ENCODE peak calls at places on chromosomes 2 and 18, in seven cellular contexts. One of them, this sample, is unnamed.

GRCh38 chr2:174516495-174517378 is 29.9 kb upstream of the GPR155 start:
- DNase-seq in H9: no peak
- DNase-seq in IMR-90: no peak
- DNase-seq in neuronal stem cell: no peak
- DNase-seq in mesendoderm: no peak
- DNase-seq in mesenchymal stem cell: no peak
- DNase-seq in H1: no peak
- DNase-seq in this sample: no peak

GRCh38 chr2:118056165-118056534 is 32.1 kb upstream of the INSIG2 start:
- DNase-seq in H9: no peak
- DNase-seq in IMR-90: no peak
- DNase-seq in neuronal stem cell: no peak
- DNase-seq in mesendoderm: peak
- DNase-seq in mesenchymal stem cell: no peak
- DNase-seq in H1: no peak
- DNase-seq in this sample: no peak

GRCh38 chr18:13265901-13266207 is 47.3 kb downstream of the LDLRAD4 start:
- DNase-seq in H9: no peak
- DNase-seq in IMR-90: no peak
- DNase-seq in neuronal stem cell: no peak
- DNase-seq in mesendoderm: no peak
- DNase-seq in mesenchymal stem cell: no peak
- DNase-seq in H1: no peak
- DNase-seq in this sample: no peak

GRCh38 chr2:9256570-9257043 is 50.0 kb downstream of the ASAP2 start:
- DNase-seq in H9: peak
- DNase-seq in IMR-90: no peak
- DNase-seq in neuronal stem cell: no peak
- DNase-seq in mesendoderm: peak
- DNase-seq in mesenchymal stem cell: no peak
- DNase-seq in H1: no peak
- DNase-seq in this sample: no peak

GRCh38 chr2:38533180-38533579 is 69.5 kb downstream of the HNRNPLL start:
- DNase-seq in H9: no peak
- DNase-seq in IMR-90: no peak
- DNase-seq in neuronal stem cell: no peak
- DNase-seq in mesendoderm: no peak
- DNase-seq in mesenchymal stem cell: no peak
- DNase-seq in H1: no peak
- DNase-seq in this sample: no peak

GRCh38 chr2:53312181-53312580 is 455.4 kb upstream of the CHAC2 start:
- DNase-seq in H9: no peak
- DNase-seq in IMR-90: no peak
- DNase-seq in neuronal stem cell: no peak
- DNase-seq in mesendoderm: no peak
- DNase-seq in mesenchymal stem cell: no peak
- DNase-seq in H1: no peak
- DNase-seq in this sample: no peak

GRCh38 chr18:74066018-74066417 is 81.6 kb downstream of the FBXO15 start:
- DNase-seq in H9: no peak
- DNase-seq in IMR-90: no peak
- DNase-seq in neuronal stem cell: no peak
- DNase-seq in mesendoderm: peak
- DNase-seq in mesenchymal stem cell: no peak
- DNase-seq in H1: no peak
- DNase-seq in this sample: no peak

GRCh38 chr2:27716301-27717069 is 52.8 kb downstream of the SLC4A1AP start:
- DNase-seq in H9: peak
- DNase-seq in IMR-90: no peak
- DNase-seq in neuronal stem cell: no peak
- DNase-seq in mesendoderm: peak
- DNase-seq in mesenchymal stem cell: no peak
- DNase-seq in H1: peak
- DNase-seq in this sample: no peak

GRCh38 chr2:62547849-62548248 is 41.9 kb upstream of the TMEM17 start:
- DNase-seq in H9: no peak
- DNase-seq in IMR-90: no peak
- DNase-seq in neuronal stem cell: no peak
- DNase-seq in mesendoderm: no peak
- DNase-seq in mesenchymal stem cell: no peak
- DNase-seq in H1: no peak
- DNase-seq in this sample: peak

GRCh38 chr18:8610442-8610801 is 1.2 kb downstream of the RAB12 start:
- DNase-seq in H9: no peak
- DNase-seq in IMR-90: peak
- DNase-seq in neuronal stem cell: no peak
- DNase-seq in mesendoderm: no peak
- DNase-seq in mesenchymal stem cell: peak
- DNase-seq in H1: no peak
- DNase-seq in this sample: no peak

GRCh38 chr18:70322928-70323327 is 34.1 kb downstream of the SOCS6 start:
- DNase-seq in H9: no peak
- DNase-seq in IMR-90: peak
- DNase-seq in neuronal stem cell: no peak
- DNase-seq in mesendoderm: no peak
- DNase-seq in mesenchymal stem cell: peak
- DNase-seq in H1: no peak
- DNase-seq in this sample: no peak

GRCh38 chr2:102084651-102085050 is 57.9 kb upstream of the IL1R1 start:
- DNase-seq in H9: no peak
- DNase-seq in IMR-90: no peak
- DNase-seq in neuronal stem cell: no peak
- DNase-seq in mesendoderm: no peak
- DNase-seq in mesenchymal stem cell: no peak
- DNase-seq in H1: no peak
- DNase-seq in this sample: no peak

GRCh38 chr2:102592601-102593000 is 26.8 kb upstream of the SLC9A2 start:
- DNase-seq in H9: no peak
- DNase-seq in IMR-90: peak
- DNase-seq in neuronal stem cell: no peak
- DNase-seq in mesendoderm: peak
- DNase-seq in mesenchymal stem cell: peak
- DNase-seq in H1: peak
- DNase-seq in this sample: peak

GRCh38 chr2:240960309-240960962 is 38.0 kb upstream of the SNED1 start:
- DNase-seq in H9: peak
- DNase-seq in IMR-90: peak
- DNase-seq in neuronal stem cell: no peak
- DNase-seq in mesendoderm: no peak
- DNase-seq in mesenchymal stem cell: peak
- DNase-seq in H1: peak
- DNase-seq in this sample: no peak

GRCh38 chr2:8096484-8096883 is 585.4 kb upstream of the ID2 start:
- DNase-seq in H9: no peak
- DNase-seq in IMR-90: no peak
- DNase-seq in neuronal stem cell: no peak
- DNase-seq in mesendoderm: no peak
- DNase-seq in mesenchymal stem cell: no peak
- DNase-seq in H1: no peak
- DNase-seq in this sample: peak

GRCh38 chr18:26771524-26771923 is 94.0 kb downstream of the AQP4 start:
- DNase-seq in H9: peak
- DNase-seq in IMR-90: no peak
- DNase-seq in neuronal stem cell: no peak
- DNase-seq in mesendoderm: peak
- DNase-seq in mesenchymal stem cell: no peak
- DNase-seq in H1: no peak
- DNase-seq in this sample: no peak

GRCh38 chr2:142058149-142058548 is 72.7 kb downstream of the LRP1B start:
- DNase-seq in H9: no peak
- DNase-seq in IMR-90: no peak
- DNase-seq in neuronal stem cell: no peak
- DNase-seq in mesendoderm: no peak
- DNase-seq in mesenchymal stem cell: no peak
- DNase-seq in H1: no peak
- DNase-seq in this sample: no peak

GRCh38 chr18:23191952-23192662 is 56.8 kb downstream of the CABLES1 start:
- DNase-seq in H9: no peak
- DNase-seq in IMR-90: peak
- DNase-seq in neuronal stem cell: no peak
- DNase-seq in mesendoderm: no peak
- DNase-seq in mesenchymal stem cell: peak
- DNase-seq in H1: no peak
- DNase-seq in this sample: no peak

GRCh38 chr2:219298759-219299371 is 10.3 kb downstream of the PTPRN start:
- DNase-seq in H9: peak
- DNase-seq in IMR-90: peak
- DNase-seq in neuronal stem cell: peak
- DNase-seq in mesendoderm: peak
- DNase-seq in mesenchymal stem cell: peak
- DNase-seq in H1: peak
- DNase-seq in this sample: peak

GRCh38 chr2:38602136-38602731 is 494 bp downstream of the HNRNPLL start:
- DNase-seq in H9: peak
- DNase-seq in IMR-90: no peak
- DNase-seq in neuronal stem cell: peak
- DNase-seq in mesendoderm: peak
- DNase-seq in mesenchymal stem cell: no peak
- DNase-seq in H1: peak
- DNase-seq in this sample: peak

GRCh38 chr2:112032615-112033457 is 22.2 kb upstream of the TMEM87B start:
- DNase-seq in H9: no peak
- DNase-seq in IMR-90: peak
- DNase-seq in neuronal stem cell: no peak
- DNase-seq in mesendoderm: no peak
- DNase-seq in mesenchymal stem cell: peak
- DNase-seq in H1: peak
- DNase-seq in this sample: peak

GRCh38 chr18:37429768-37430167 is 135.8 kb downstream of the CELF4 start:
- DNase-seq in H9: no peak
- DNase-seq in IMR-90: no peak
- DNase-seq in neuronal stem cell: no peak
- DNase-seq in mesendoderm: peak
- DNase-seq in mesenchymal stem cell: no peak
- DNase-seq in H1: no peak
- DNase-seq in this sample: no peak

GRCh38 chr2:171390941-171391516 is 42.8 kb downstream of the METTL8 start:
- DNase-seq in H9: no peak
- DNase-seq in IMR-90: peak
- DNase-seq in neuronal stem cell: no peak
- DNase-seq in mesendoderm: no peak
- DNase-seq in mesenchymal stem cell: no peak
- DNase-seq in H1: no peak
- DNase-seq in this sample: no peak

GRCh38 chr18:1593091-1593490 is 688.4 kb downstream of the ADCYAP1 start:
- DNase-seq in H9: no peak
- DNase-seq in IMR-90: no peak
- DNase-seq in neuronal stem cell: no peak
- DNase-seq in mesendoderm: no peak
- DNase-seq in mesenchymal stem cell: no peak
- DNase-seq in H1: no peak
- DNase-seq in this sample: no peak

GRCh38 chr2:239307921-239308620 is 92.7 kb downstream of the HDAC4 start:
- DNase-seq in H9: peak
- DNase-seq in IMR-90: no peak
- DNase-seq in neuronal stem cell: no peak
- DNase-seq in mesendoderm: peak
- DNase-seq in mesenchymal stem cell: no peak
- DNase-seq in H1: no peak
- DNase-seq in this sample: no peak

GRCh38 chr2:130375291-130376266 is 19.7 kb downstream of the PTPN18 start:
- DNase-seq in H9: no peak
- DNase-seq in IMR-90: no peak
- DNase-seq in neuronal stem cell: no peak
- DNase-seq in mesendoderm: no peak
- DNase-seq in mesenchymal stem cell: no peak
- DNase-seq in H1: no peak
- DNase-seq in this sample: no peak
- H4K8ac ChIP-seq in H9: no peak
- H4K8ac ChIP-seq in IMR-90: no peak
- H4K8ac ChIP-seq in neuronal stem cell: no peak
- H4K8ac ChIP-seq in mesendoderm: no peak
- H4K8ac ChIP-seq in mesenchymal stem cell: peak
- H4K8ac ChIP-seq in H1: no peak
- H4K8ac ChIP-seq in this sample: no peak

GRCh38 chr2:231667497-231667896 is 40.8 kb upstream of the PTMA start:
- DNase-seq in H9: peak
- DNase-seq in IMR-90: no peak
- DNase-seq in neuronal stem cell: no peak
- DNase-seq in mesendoderm: no peak
- DNase-seq in mesenchymal stem cell: no peak
- DNase-seq in H1: no peak
- DNase-seq in this sample: no peak
- H4K8ac ChIP-seq in H9: no peak
- H4K8ac ChIP-seq in IMR-90: peak
- H4K8ac ChIP-seq in neuronal stem cell: no peak
- H4K8ac ChIP-seq in mesendoderm: no peak
- H4K8ac ChIP-seq in mesenchymal stem cell: peak
- H4K8ac ChIP-seq in H1: no peak
- H4K8ac ChIP-seq in this sample: no peak

GRCh38 chr2:3741867-3742602 is 38.7 kb downstream of the DCDC2C start:
- DNase-seq in H9: peak
- DNase-seq in IMR-90: no peak
- DNase-seq in neuronal stem cell: no peak
- DNase-seq in mesendoderm: peak
- DNase-seq in mesenchymal stem cell: no peak
- DNase-seq in H1: no peak
- DNase-seq in this sample: no peak
- H4K8ac ChIP-seq in H9: peak
- H4K8ac ChIP-seq in IMR-90: no peak
- H4K8ac ChIP-seq in neuronal stem cell: no peak
- H4K8ac ChIP-seq in mesendoderm: no peak
- H4K8ac ChIP-seq in mesenchymal stem cell: no peak
- H4K8ac ChIP-seq in H1: no peak
- H4K8ac ChIP-seq in this sample: no peak

GRCh38 chr2:23399674-23400261 is 14.8 kb downstream of the KLHL29 start:
- DNase-seq in H9: no peak
- DNase-seq in IMR-90: no peak
- DNase-seq in neuronal stem cell: no peak
- DNase-seq in mesendoderm: no peak
- DNase-seq in mesenchymal stem cell: no peak
- DNase-seq in H1: no peak
- DNase-seq in this sample: no peak

GRCh38 chr2:23402205-23402740 is 17.3 kb downstream of the KLHL29 start:
- DNase-seq in H9: no peak
- DNase-seq in IMR-90: no peak
- DNase-seq in neuronal stem cell: no peak
- DNase-seq in mesendoderm: no peak
- DNase-seq in mesenchymal stem cell: no peak
- DNase-seq in H1: no peak
- DNase-seq in this sample: no peak

GRCh38 chr2:23401427-23402204 is 16.6 kb downstream of the KLHL29 start:
- DNase-seq in H9: no peak
- DNase-seq in IMR-90: no peak
- DNase-seq in neuronal stem cell: no peak
- DNase-seq in mesendoderm: no peak
- DNase-seq in mesenchymal stem cell: no peak
- DNase-seq in H1: no peak
- DNase-seq in this sample: no peak

GRCh38 chr2:23400703-23401102 is 15.7 kb downstream of the KLHL29 start:
- DNase-seq in H9: no peak
- DNase-seq in IMR-90: no peak
- DNase-seq in neuronal stem cell: no peak
- DNase-seq in mesendoderm: no peak
- DNase-seq in mesenchymal stem cell: no peak
- DNase-seq in H1: no peak
- DNase-seq in this sample: peak

DNA sequence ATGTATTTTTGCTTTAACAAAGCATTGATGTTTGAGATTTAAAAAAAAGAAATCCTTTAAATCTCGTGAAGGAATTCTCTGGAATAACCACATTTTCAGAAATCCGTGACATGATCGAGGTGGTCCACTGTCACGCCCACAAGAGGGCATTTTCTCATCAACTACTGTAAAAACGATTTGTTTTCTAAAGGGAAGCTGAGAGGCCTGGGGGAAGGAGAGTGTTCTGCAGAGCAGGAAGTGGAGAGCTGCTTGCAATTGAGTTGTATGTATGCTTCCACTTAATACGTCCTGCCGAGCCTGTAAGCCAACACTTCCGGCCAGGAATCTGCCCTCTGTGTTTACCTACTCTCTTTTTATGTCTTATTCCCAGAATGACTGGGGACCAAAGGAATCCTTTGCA is 19.4 kb downstream of the KLHL29 start:
- DNase-seq in H9: peak
- DNase-seq in IMR-90: peak
- DNase-seq in neuronal stem cell: no peak
- DNase-seq in mesendoderm: peak
- DNase-seq in mesenchymal stem cell: peak
- DNase-seq in H1: no peak
- DNase-seq in this sample: peak
- H4K8ac ChIP-seq in H9: no peak
- H4K8ac ChIP-seq in IMR-90: peak
- H4K8ac ChIP-seq in neuronal stem cell: no peak
- H4K8ac ChIP-seq in mesendoderm: no peak
- H4K8ac ChIP-seq in mesenchymal stem cell: no peak
- H4K8ac ChIP-seq in H1: no peak
- H4K8ac ChIP-seq in this sample: no peak

This sample was measured in trophoblast cell.